ENCODE peak calls at places on chromosomes 12 and 14, in six cellular contexts. P is Calu3, O is heart right ventricle, C is H9, J is nephron progenitor cell, Y is GM06990. Z is an unnamed sample.

GRCh38 chr14:102206901-102207300 is 67.2 kb downstream of the WDR20 start:
- DNase-seq in J (no peak), C (no peak), Y (no peak), P (no peak), O (no peak), Z (no peak)

GRCh38 chr12:60832300-60832699 is 1236.5 kb downstream of the SLC16A7 start:
- DNase-seq in Y (no peak), O (no peak), J (no peak), P (no peak), C (no peak), Z (no peak)

GRCh38 chr12:127389923-127390322 is 877.0 kb upstream of the TMEM132C start:
- DNase-seq in P (peak; percentile 3), J (peak; percentile 70), O (no peak), C (peak; percentile 73), Y (no peak), Z (no peak)

GRCh38 chr14:50800032-50800431 is 30.9 kb downstream of the NIN start:
- DNase-seq in O (no peak), J (no peak), C (no peak), P (no peak), Y (no peak), Z (no peak)

GRCh38 chr12:105223884-105224283 is 12.1 kb downstream of the APPL2 start:
- DNase-seq in Y (no peak), O (no peak), C (no peak), P (no peak), J (no peak), Z (no peak)

GRCh38 chr12:31234955-31235867 is 90.7 kb downstream of the SINHCAF start:
- DNase-seq in J (peak; percentile 60), C (peak; percentile 80), Y (no peak), O (no peak), P (peak; percentile 64), Z (no peak)

GRCh38 chr14:79596531-79596930 is 614.8 kb downstream of the DIO2 start:
- DNase-seq in P (no peak), O (no peak), C (no peak), Y (no peak), J (no peak), Z (no peak)

GRCh38 chr14:71290960-71291466 is 383.8 kb downstream of the PCNX1 start:
- DNase-seq in Y (peak; percentile 54), J (no peak), P (peak; percentile 15), C (no peak), O (no peak), Z (peak; percentile 51)

GRCh38 chr14:60807971-60808370 is 73.4 kb downstream of the MNAT1 start:
- DNase-seq in O (no peak), Y (no peak), P (no peak), C (no peak), J (no peak), Z (no peak)

GRCh38 chr12:118357327-118358007 is 15.2 kb downstream of the TAOK3 start:
- DNase-seq in J (no peak), O (peak; percentile 74), Y (peak; percentile 62), P (peak; percentile 58), C (no peak), Z (peak; percentile 62)

GRCh38 chr14:99602788-99603415 is 1.1 kb downstream of the CCDC85C start:
- DNase-seq in O (no peak), P (no peak), J (peak; percentile 37), C (no peak), Y (no peak), Z (no peak)

DNA sequence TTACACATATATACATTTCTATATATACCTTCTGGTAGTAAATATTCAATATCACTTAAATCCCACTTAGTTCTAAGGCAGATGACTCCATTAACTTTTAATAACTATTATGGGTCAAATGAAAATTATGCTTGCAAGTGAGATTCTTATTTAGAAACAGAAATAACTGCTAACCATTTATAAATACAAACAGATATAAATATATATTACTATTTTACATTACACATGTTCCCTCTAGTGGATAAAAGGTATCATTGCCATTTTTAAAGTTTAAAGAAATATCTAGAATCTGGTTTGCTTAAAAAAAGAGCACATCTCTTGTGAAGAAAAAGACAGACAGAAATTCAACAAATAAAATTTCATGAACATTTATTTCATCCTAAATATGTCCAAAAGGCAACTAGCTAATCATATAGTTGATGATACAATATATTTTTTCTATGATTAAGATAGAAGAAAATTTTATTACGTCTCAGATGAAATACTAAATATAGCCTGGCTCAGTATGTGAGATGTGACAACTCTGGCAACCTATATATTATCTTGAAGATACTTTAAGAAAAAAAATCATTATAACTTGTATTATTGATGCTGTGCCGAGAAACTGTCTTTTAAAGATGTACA is 11.7 kb upstream of the RAD51AP1 start:
- DNase-seq in J (no peak), P (no peak), O (no peak), C (no peak), Y (peak; percentile 10), Z (peak; percentile 14)
- TF ChIP-seq CTCF in J (peak; percentile 72), P (peak; percentile 17), O (peak; percentile 79), C (peak; percentile 79), Y (peak; percentile 38), Z (no peak)

GRCh38 chr14:21093769-21094681 is 4.4 kb downstream of the ZNF219 start:
- DNase-seq in Y (no peak), C (peak; percentile 91), O (no peak), P (no peak), J (peak; percentile 74), Z (no peak)
- TF ChIP-seq CTCF in Y (no peak), C (peak; percentile 69), O (no peak), P (no peak), J (peak; percentile 42), Z (no peak)

DNA sequence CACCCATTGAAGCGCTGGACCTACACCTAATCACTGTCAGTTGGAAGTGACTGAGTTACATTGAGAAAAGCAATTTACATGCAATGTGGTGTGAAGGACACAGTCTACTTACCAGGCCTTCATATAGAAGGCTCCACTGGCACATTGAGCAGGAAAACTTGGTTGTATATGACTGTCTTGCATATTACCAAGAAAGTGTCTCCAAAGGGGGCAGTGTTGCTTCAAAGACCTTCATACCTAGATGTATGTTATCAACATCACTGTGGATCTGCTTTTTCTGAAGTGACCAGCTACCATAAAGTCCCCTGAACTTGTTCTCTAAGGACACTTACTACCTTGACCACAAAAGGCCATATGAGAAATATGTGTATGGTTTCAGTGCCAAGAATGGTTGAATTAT is 64.1 kb downstream of the NELL2 start:
- DNase-seq in C (no peak), P (no peak), O (no peak), J (no peak), Y (no peak), Z (no peak)
- TF ChIP-seq CTCF in C (peak; percentile 57), P (no peak), O (no peak), J (no peak), Y (peak; percentile 37), Z (peak; percentile 20)

GRCh38 chr12:121116318-121117225 is 16.1 kb upstream of the P2RX7 start:
- DNase-seq in O (no peak), J (no peak), Y (no peak), C (no peak), P (no peak), Z (no peak)
- TF ChIP-seq CTCF in O (no peak), J (no peak), Y (no peak), C (no peak), P (no peak), Z (no peak)

GRCh38 chr12:48447755-48448154 is 24.6 kb upstream of the ANP32D start:
- DNase-seq in O (no peak), P (no peak), Y (no peak), C (no peak), J (no peak), Z (no peak)

GRCh38 chr12:48445538-48445937 is 26.8 kb upstream of the ANP32D start:
- DNase-seq in J (no peak), C (no peak), P (no peak), O (no peak), Y (no peak), Z (no peak)

GRCh38 chr12:48441122-48441521 is 31.2 kb upstream of the ANP32D start:
- DNase-seq in O (no peak), Y (no peak), P (no peak), J (no peak), C (no peak), Z (no peak)

GRCh38 chr12:48446372-48446771 is 26.0 kb upstream of the ANP32D start:
- DNase-seq in Y (peak; percentile 13), C (no peak), O (peak; percentile 19), P (no peak), J (no peak), Z (no peak)

GRCh38 chr12:48442191-48442828 is 30.0 kb upstream of the ANP32D start:
- DNase-seq in C (peak; percentile 60), P (no peak), O (no peak), Y (no peak), J (no peak), Z (no peak)
- TF ChIP-seq CTCF in C (peak; percentile 38), P (no peak), O (no peak), Y (peak; percentile 41), J (no peak), Z (no peak)

GRCh38 chr12:1630827-1631591 is 2.0 kb downstream of the WNT5B start:
- DNase-seq in J (peak; percentile 52), C (peak; percentile 75), P (no peak), O (no peak), Y (no peak), Z (no peak)
- TF ChIP-seq CTCF in J (no peak), C (peak; percentile 20), P (no peak), O (no peak), Y (no peak), Z (no peak)

Z was measured in GM13976.